ENCODE peak calls at places on chromosome 13, in eight cellular contexts. N is posterior cingulate gyrus, S is posterior vena cava, L is GOT3, P is NCI-H1092, D is esophagus squamous epithelium, U is anterior cingulate cortex, K is WTC11. H is an unnamed sample.

GRCh38 chr13:52414963-52415362 is 9.0 kb upstream of the THSD1 start:
- DNase-seq in P (no peak), S (no peak), L (no peak), U (no peak), N (no peak), D (no peak), K (no peak), H (no peak)

GRCh38 chr13:78806457-78806856 is 147.5 kb upstream of the OBI1 start:
- DNase-seq in U (no peak), K (no peak), P (no peak), L (no peak), D (no peak), S (no peak), N (no peak), H (no peak)

GRCh38 chr13:49711218-49711863 is 20.1 kb upstream of the EBPL start:
- DNase-seq in U (no peak), P (no peak), S (no peak), N (no peak), L (no peak), D (no peak), K (no peak), H (no peak)

GRCh38 chr13:76868451-76868850 is 17.8 kb downstream of the KCTD12 start:
- DNase-seq in D (no peak), K (no peak), S (no peak), U (no peak), N (no peak), P (no peak), L (no peak), H (no peak)

GRCh38 chr13:37868691-37869505 is 674 bp downstream of the TRPC4 start:
- DNase-seq in S (no peak), P (no peak), L (no peak), N (no peak), U (no peak), K (peak; percentile 30), D (no peak), H (peak; percentile 11)

GRCh38 chr13:35917252-35917941 is 213.8 kb downstream of the DCLK1 start:
- DNase-seq in P (no peak), K (no peak), S (no peak), N (no peak), L (no peak), D (no peak), U (no peak), H (peak; percentile 2)

GRCh38 chr13:52665325-52665724 is 12.7 kb downstream of the SUGT1 start:
- DNase-seq in K (no peak), L (no peak), S (no peak), P (no peak), D (no peak), U (no peak), N (no peak), H (no peak)

GRCh38 chr13:61728468-61728867 is 312.8 kb upstream of the PCDH20 start:
- DNase-seq in P (peak; percentile 21), N (no peak), L (no peak), S (no peak), K (no peak), D (no peak), U (no peak), H (no peak)

GRCh38 chr13:24747248-24748151 is 16.5 kb upstream of the RNF17 start:
- DNase-seq in U (no peak), S (no peak), L (no peak), N (peak; percentile 87), K (peak; percentile 61), D (no peak), P (no peak), H (peak; percentile 71)

GRCh38 chr13:99199541-99200432 is 867 bp upstream of the UBAC2 start:
- DNase-seq in K (no peak), U (peak; percentile 43), N (peak; percentile 85), L (no peak), D (no peak), P (no peak), S (no peak), H (no peak)

GRCh38 chr13:43572601-43573360 is 214.0 kb downstream of the ENOX1 start:
- DNase-seq in L (peak; percentile 16), U (no peak), S (no peak), N (no peak), K (no peak), D (no peak), P (no peak), H (no peak)

GRCh38 chr13:111325146-111325890 is 4.9 kb downstream of the TEX29 start:
- DNase-seq in D (no peak), S (peak; percentile 67), N (peak; percentile 81), U (no peak), L (no peak), K (no peak), P (no peak), H (no peak)

GRCh38 chr13:103067751-103068563 is 1.7 kb upstream of the SLC10A2 start:
- DNase-seq in D (no peak), P (no peak), K (peak; percentile 70), S (no peak), L (no peak), N (no peak), U (no peak), H (no peak)

GRCh38 chr13:35140321-35140720 is 198.3 kb downstream of the NBEA start:
- DNase-seq in D (no peak), S (no peak), U (no peak), L (no peak), K (no peak), P (no peak), N (no peak), H (no peak)

GRCh38 chr13:112956516-112957294 is 12.3 kb upstream of the MCF2L start:
- DNase-seq in N (no peak), K (no peak), D (no peak), S (peak; percentile 48), U (no peak), L (no peak), P (no peak), H (no peak)

GRCh38 chr13:70206671-70207070 is 98.4 kb upstream of the KLHL1 start:
- DNase-seq in D (no peak), S (no peak), N (no peak), P (no peak), U (no peak), L (no peak), K (no peak), H (no peak)

GRCh38 chr13:35712907-35713685 is 236.6 kb upstream of the MAB21L1 start:
- DNase-seq in N (no peak), U (no peak), S (no peak), L (no peak), D (no peak), P (no peak), K (no peak), H (no peak)

GRCh38 chr13:30103161-30103858 is 204.0 kb downstream of the KATNAL1 start:
- DNase-seq in K (no peak), N (no peak), U (no peak), S (no peak), P (no peak), L (no peak), D (no peak), H (no peak)

GRCh38 chr13:68908879-68909278 is 1198.7 kb upstream of the ATXN8OS start:
- DNase-seq in U (no peak), N (no peak), S (no peak), D (no peak), P (no peak), K (no peak), L (no peak), H (no peak)

GRCh38 chr13:108851660-108852059 is 222.2 kb downstream of the MYO16 start:
- DNase-seq in L (no peak), N (no peak), D (no peak), K (no peak), U (no peak), P (no peak), S (no peak), H (no peak)

GRCh38 chr13:83295684-83296083 is 586.6 kb downstream of the SLITRK1 start:
- DNase-seq in U (no peak), S (no peak), P (no peak), L (no peak), D (no peak), N (no peak), K (no peak), H (no peak)

GRCh38 chr13:78636493-78636892 is 22.5 kb downstream of the OBI1 start:
- DNase-seq in S (no peak), P (no peak), U (no peak), N (no peak), D (no peak), L (no peak), K (no peak), H (no peak)